ENCODE peak calls at places on chromosome 22, in nine cellular contexts. M is GM23248, J is LoVo, G is ACHN, X is SK-N-MC, Q is skeletal muscle cell, R is GF-D8, U is fibroblast of pulmonary artery, K is GM12865. S is an unnamed sample.

GRCh38 chr22:27673839-27674238 is 127.7 kb downstream of the MN1 start:
- DNase-seq in M (no peak), J (no peak), G (no peak), X (no peak), Q (no peak), R (no peak), U (no peak), K (no peak), S (no peak)

GRCh38 chr22:49015993-49016908 is 811.4 kb downstream of the BRD1 start:
- DNase-seq in M (no peak), J (no peak), G (no peak), X (no peak), Q (no peak), R (no peak), U (no peak), K (no peak), S (no peak)

GRCh38 chr22:44494497-44494896 is 3.5 kb downstream of the RTL6 start:
- DNase-seq in M (no peak), J (no peak), G (no peak), X (no peak), Q (no peak), R (no peak), U (no peak), K (no peak), S (no peak)

GRCh38 chr22:47653921-47654320 is 891.5 kb downstream of the TBC1D22A start:
- DNase-seq in M (no peak), J (no peak), G (no peak), X (no peak), Q (no peak), R (no peak), U (no peak), K (no peak), S (no peak)

GRCh38 chr22:46545041-46545796 is 7.8 kb upstream of the CELSR1 start:
- DNase-seq in M (peak; percentile 48), J (no peak), G (no peak), X (no peak), Q (no peak), R (no peak), U (no peak), K (peak; percentile 59), S (no peak)

GRCh38 chr22:36191106-36191836 is 10.3 kb downstream of the APOL4 start:
- DNase-seq in M (peak; percentile 83), J (no peak), G (no peak), X (no peak), Q (no peak), R (no peak), U (peak; percentile 7), K (no peak), S (no peak)

GRCh38 chr22:27987557-27987956 is 68.5 kb upstream of the PITPNB start:
- DNase-seq in M (peak; percentile 11), J (no peak), G (peak; percentile 60), X (no peak), Q (peak; percentile 89), R (no peak), U (peak; percentile 38), K (no peak), S (peak; percentile 6)

GRCh38 chr22:35596821-35597220 is 20.3 kb downstream of the MB start:
- DNase-seq in M (no peak), J (no peak), G (no peak), X (no peak), Q (no peak), R (no peak), U (no peak), K (no peak), S (no peak)

GRCh38 chr22:26552466-26552865 is 37.5 kb downstream of the TPST2 start:
- DNase-seq in M (peak; percentile 12), J (no peak), G (no peak), X (no peak), Q (peak; percentile 62), R (no peak), U (peak; percentile 13), K (no peak), S (no peak)

GRCh38 chr22:17120711-17121234 is 387 bp downstream of the TMEM121B start:
- DNase-seq in M (peak; percentile 46), J (peak; percentile 6), G (peak; percentile 17), X (no peak), Q (no peak), R (no peak), U (no peak), K (no peak), S (peak; percentile 26)

GRCh38 chr22:36177160-36177559 is 16.6 kb upstream of the APOL3 start:
- DNase-seq in M (no peak), J (no peak), G (no peak), X (no peak), Q (no peak), R (no peak), U (no peak), K (no peak), S (no peak)

S was measured in SW480.